ENCODE peak calls at places on chromosomes 2 and 18, in seven cellular contexts. V is globus pallidus, Z is Caki2, L is AG09309, E is putamen, X is HEK293T, Y is NCI-H2029 treated with DMSO at 0.1 percent for 48 hours. K is an unnamed sample.

GRCh38 chr2:179273461-179273962 is 8.9 kb upstream of the SESTD1 start:
- DNase-seq in V (peak), Z (no peak), L (no peak), E (peak), X (no peak), Y (peak), K (no peak)

GRCh38 chr2:72204156-72204781 is 56.6 kb upstream of the CYP26B1 start:
- DNase-seq in V (peak), Z (peak), L (no peak), E (no peak), X (no peak), Y (no peak), K (no peak)

GRCh38 chr2:165743442-165743841 is 50.6 kb downstream of the GALNT3 start:
- DNase-seq in V (no peak), Z (no peak), L (no peak), E (no peak), X (no peak), Y (no peak), K (peak)

GRCh38 chr2:70084973-70085710 is 2.1 kb upstream of the PCBP1 start:
- DNase-seq in V (no peak), Z (peak), L (no peak), E (peak), X (no peak), Y (peak), K (no peak)

GRCh38 chr2:160871096-160871495 is 289.1 kb upstream of the TANK start:
- DNase-seq in V (no peak), Z (no peak), L (no peak), E (no peak), X (no peak), Y (no peak), K (no peak)

GRCh38 chr2:130841741-130842365 is 5.1 kb downstream of the ARHGEF4 start:
- DNase-seq in V (no peak), Z (no peak), L (no peak), E (no peak), X (no peak), Y (no peak), K (no peak)

GRCh38 chr2:328761-329160 is 40.9 kb upstream of the ALKAL2 start:
- DNase-seq in V (no peak), Z (no peak), L (no peak), E (no peak), X (no peak), Y (no peak), K (no peak)

GRCh38 chr2:239291505-239292350 is 109.1 kb downstream of the HDAC4 start:
- DNase-seq in V (peak), Z (no peak), L (no peak), E (no peak), X (no peak), Y (no peak), K (no peak)

GRCh38 chr18:29164020-29164706 is 987.2 kb upstream of the CDH2 start:
- DNase-seq in V (no peak), Z (peak), L (peak), E (peak), X (no peak), Y (no peak), K (no peak)

GRCh38 chr2:16161768-16162490 is 221.6 kb downstream of the MYCN start:
- DNase-seq in V (no peak), Z (no peak), L (no peak), E (no peak), X (no peak), Y (no peak), K (no peak)

GRCh38 chr2:164737612-164738081 is 104.0 kb downstream of the COBLL1 start:
- DNase-seq in V (peak), Z (peak), L (peak), E (peak), X (peak), Y (peak), K (no peak)

GRCh38 chr2:230343747-230344146 is 16.8 kb downstream of the SP140L start:
- DNase-seq in V (no peak), Z (no peak), L (no peak), E (no peak), X (no peak), Y (no peak), K (no peak)

GRCh38 chr18:23857756-23858155 is 156.8 kb upstream of the TTC39C start:
- DNase-seq in V (no peak), Z (no peak), L (no peak), E (no peak), X (no peak), Y (peak), K (no peak)